ENCODE peak calls at places on chromosomes 13 and 19, in five cellular contexts. V, H, Q, C and K are unnamed samples.

GRCh38 chr19:47447470-47448359 is 24.0 kb downstream of the SLC8A2 start:
- DNase-seq in Q (peak), H (peak), V (no peak), C (peak), K (peak)

GRCh38 chr13:109126973-109127615 is 497.7 kb downstream of the MYO16 start:
- DNase-seq in Q (no peak), C (no peak), H (no peak), V (no peak), K (no peak)

GRCh38 chr19:7953576-7953975 is 10.1 kb upstream of the TIMM44 start:
- DNase-seq in V (no peak), Q (no peak), H (no peak), C (no peak), K (no peak)

GRCh38 chr13:85659493-85659892 is 139.7 kb downstream of the SLITRK6 start:
- DNase-seq in Q (no peak), V (no peak), H (no peak), C (no peak), K (no peak)

GRCh38 chr13:41938918-41939317 is 22.0 kb downstream of the VWA8 start:
- DNase-seq in C (no peak), H (no peak), Q (no peak), V (no peak), K (no peak)

GRCh38 chr13:42968906-42969305 is 23.1 kb downstream of the EPSTI1 start:
- DNase-seq in V (no peak), H (no peak), Q (peak), C (no peak), K (no peak)

GRCh38 chr19:35033067-35034004 is 3.1 kb downstream of the SCN1B start:
- DNase-seq in H (no peak), V (no peak), C (no peak), Q (no peak), K (no peak)

GRCh38 chr19:42185281-42185680 is 32.2 kb downstream of the DEDD2 start:
- DNase-seq in H (no peak), C (no peak), V (no peak), Q (no peak), K (no peak)

GRCh38 chr19:34366670-34367423 is 1.9 kb downstream of the GPI start:
- DNase-seq in C (peak), H (no peak), V (no peak), Q (no peak), K (no peak)

GRCh38 chr19:18291590-18292459 is 10.4 kb upstream of the JUND start:
- DNase-seq in V (no peak), C (peak), Q (peak), H (peak), K (peak)

GRCh38 chr13:38951525-38952313 is 38.9 kb downstream of the STOML3 start:
- DNase-seq in Q (no peak), V (no peak), H (no peak), C (no peak), K (no peak)

GRCh38 chr13:94335786-94336357 is 143.6 kb downstream of the DCT start:
- DNase-seq in V (no peak), Q (no peak), H (no peak), C (no peak), K (no peak)

GRCh38 chr19:18282021-18282787 is 782 bp upstream of the JUND start:
- DNase-seq in V (no peak), C (no peak), H (peak), Q (no peak), K (no peak)

GRCh38 chr13:25468330-25469178 is 96.8 kb downstream of the ATP8A2 start:
- DNase-seq in Q (peak), V (no peak), C (peak), H (no peak), K (peak)

GRCh38 chr13:77599351-77599750 is 63.8 kb downstream of the SCEL start:
- DNase-seq in Q (no peak), H (no peak), V (no peak), C (no peak), K (no peak)

GRCh38 chr19:5881543-5882299 is 11.4 kb upstream of the FUT5 start:
- DNase-seq in Q (no peak), V (no peak), C (no peak), H (no peak), K (no peak)

GRCh38 chr13:109998808-109999528 is 212.6 kb upstream of the IRS2 start:
- DNase-seq in V (no peak), C (no peak), Q (no peak), H (no peak), K (peak)

GRCh38 chr19:6765738-6766356 is 1.4 kb downstream of the SH2D3A start:
- DNase-seq in C (no peak), H (peak), V (no peak), Q (peak), K (no peak)

GRCh38 chr19:632228-633067 is 889 bp downstream of the POLRMT start:
- DNase-seq in C (peak), H (peak), V (no peak), Q (peak), K (peak)

GRCh38 chr13:87122551-87122950 is 548.6 kb upstream of the SLITRK5 start:
- DNase-seq in C (no peak), Q (no peak), V (no peak), H (no peak), K (no peak)

GRCh38 chr13:86082116-86082515 is 282.9 kb upstream of the SLITRK6 start:
- DNase-seq in Q (no peak), C (no peak), H (no peak), V (no peak), K (no peak)

GRCh38 chr19:33895366-33895765 is 98.7 kb downstream of the KCTD15 start:
- DNase-seq in V (no peak), Q (no peak), C (no peak), H (no peak), K (no peak)

GRCh38 chr13:106533940-106534843 is 1.3 kb downstream of the EFNB2 start:
- DNase-seq in Q (peak), C (no peak), H (no peak), V (no peak), K (no peak)

GRCh38 chr19:47315125-47315821 is 5.6 kb downstream of the C5AR1 start:
- DNase-seq in Q (no peak), V (no peak), H (peak), C (peak), K (peak)

GRCh38 chr13:112790735-112791641 is 101.2 kb downstream of the ATP11A start:
- DNase-seq in H (no peak), C (no peak), Q (peak), V (no peak), K (no peak)

GRCh38 chr13:70310720-70311119 is 202.5 kb upstream of the KLHL1 start:
- DNase-seq in Q (no peak), H (peak), V (no peak), C (peak), K (no peak)

GRCh38 chr13:109784590-109785140 is 1.7 kb downstream of the IRS2 start:
- DNase-seq in V (no peak), Q (peak), H (no peak), C (no peak), K (peak)

GRCh38 chr13:44276061-44276460 is 97.6 kb upstream of the SERP2 start:
- DNase-seq in H (no peak), V (no peak), Q (no peak), C (no peak), K (no peak)

GRCh38 chr19:34075661-34076091 is 96.6 kb upstream of the LSM14A start:
- DNase-seq in C (no peak), V (no peak), H (no peak), Q (no peak), K (no peak)

GRCh38 chr19:43797118-43797517 is 5.1 kb downstream of the LYPD5 start:
- DNase-seq in H (no peak), C (no peak), Q (no peak), V (no peak), K (no peak)

GRCh38 chr13:93625536-93625935 is 398.9 kb downstream of the GPC6 start:
- DNase-seq in C (no peak), H (no peak), V (no peak), Q (no peak), K (no peak)

GRCh38 chr13:111506621-111507020 is 186.2 kb downstream of the TEX29 start:
- DNase-seq in C (no peak), H (no peak), Q (no peak), V (no peak), K (no peak)

GRCh38 chr19:55678121-55678671 is 3.2 kb downstream of the EPN1 start:
- DNase-seq in Q (no peak), V (peak), C (no peak), H (no peak), K (no peak)

GRCh38 chr13:106318941-106319411 is 216.5 kb downstream of the EFNB2 start:
- DNase-seq in C (no peak), Q (no peak), V (no peak), H (no peak), K (peak)

GRCh38 chr19:51719251-51719901 is 4.4 kb downstream of the HAS1 start:
- DNase-seq in V (no peak), Q (peak), C (no peak), H (no peak), K (no peak)

GRCh38 chr13:101730420-101731000 is 278.0 kb downstream of the ITGBL1 start:
- DNase-seq in V (no peak), H (no peak), C (no peak), Q (no peak), K (no peak)

GRCh38 chr13:73451120-73452029 is 392.6 kb downstream of the KLF5 start:
- DNase-seq in V (no peak), H (peak), Q (no peak), C (no peak), K (peak)

GRCh38 chr13:76455960-76456359 is 430.2 kb downstream of the KCTD12 start:
- DNase-seq in H (no peak), C (no peak), V (no peak), Q (no peak), K (no peak)
- TF ChIP-seq KDM1A in H (no peak), C (no peak), V (no peak), Q (no peak), K (no peak)

GRCh38 chr19:57709616-57710015 is 612 bp upstream of the ZNF154 start:
- DNase-seq in Q (peak), H (no peak), C (no peak), V (no peak), K (no peak)

GRCh38 chr19:57712222-57712621 is 3.2 kb upstream of the ZNF154 start:
- DNase-seq in H (no peak), Q (no peak), V (no peak), C (no peak), K (no peak)

GRCh38 chr19:57706346-57706745 is 2.7 kb downstream of the ZNF154 start:
- DNase-seq in C (no peak), H (no peak), V (no peak), Q (no peak), K (no peak)

DNA sequence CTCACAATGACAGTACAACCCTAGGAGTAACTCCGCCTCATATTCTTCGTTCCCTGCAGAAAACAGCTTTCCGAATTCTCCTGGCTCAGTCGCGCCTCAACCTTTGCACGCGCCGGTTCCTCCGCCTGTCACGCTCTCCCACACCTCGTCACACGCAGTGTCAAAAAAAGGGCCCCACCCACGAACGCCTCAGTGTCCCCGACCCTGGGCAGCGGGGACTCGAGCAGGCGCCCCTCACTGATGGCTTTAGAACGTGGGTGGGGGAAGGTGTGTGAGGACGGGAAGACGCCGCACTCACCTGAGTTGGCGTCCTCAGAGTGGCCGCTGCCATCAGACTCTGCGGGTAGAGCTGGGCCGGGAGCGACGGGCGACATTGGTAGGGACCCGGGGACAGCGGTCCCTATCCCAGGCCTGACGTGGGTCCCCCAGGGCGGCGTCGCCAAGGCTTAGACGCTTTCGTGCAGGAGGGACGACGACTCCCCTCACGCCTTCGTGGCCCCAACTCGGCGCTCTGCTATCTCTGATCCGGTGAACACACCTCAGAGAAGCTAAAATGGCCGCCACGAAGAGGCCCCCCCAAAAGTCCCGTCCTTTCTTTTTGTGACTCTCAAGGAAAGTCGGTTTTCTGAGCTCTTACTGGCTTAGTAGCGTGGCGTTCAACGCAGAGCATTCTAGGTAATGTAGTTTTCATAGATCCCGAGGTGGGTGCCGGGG is at the start of gene ZNF154:
- DNase-seq in H (no peak), V (no peak), Q (peak), C (no peak), K (no peak)
- TF ChIP-seq POLR2A in H (no peak), V (peak), Q (peak), C (no peak), K (no peak)

GRCh38 chr19:14385492-14385891 is 4.2 kb downstream of the ADGRE5 start:
- DNase-seq in Q (no peak), V (no peak), H (no peak), C (no peak), K (no peak)

GRCh38 chr19:14383556-14383897 is 2.3 kb downstream of the ADGRE5 start:
- DNase-seq in V (no peak), H (no peak), C (no peak), Q (no peak), K (no peak)

GRCh38 chr19:14383898-14384669 is 2.8 kb downstream of the ADGRE5 start:
- DNase-seq in C (peak), Q (no peak), V (no peak), H (no peak), K (no peak)

GRCh38 chr19:14378890-14379289 is 2.4 kb upstream of the ADGRE5 start:
- DNase-seq in Q (no peak), V (no peak), C (no peak), H (no peak), K (no peak)

GRCh38 chr19:14381689-14382474 is 638 bp downstream of the ADGRE5 start:
- DNase-seq in H (no peak), C (peak), V (no peak), Q (no peak), K (peak)
- TF ChIP-seq KDM1A in H (no peak), C (no peak), V (no peak), Q (no peak), K (peak)

GRCh38 chr13:30882996-30883766 is 22.9 kb upstream of the MEDAG start:
- DNase-seq in V (no peak), Q (no peak), H (no peak), C (no peak), K (no peak)
- TF ChIP-seq POLR2A in V (no peak), Q (no peak), H (no peak), C (no peak), K (no peak)

GRCh38 chr19:45468159-45468651 is 409 bp downstream of the FOSB start:
- DNase-seq in V (no peak), C (peak), Q (peak), H (no peak), K (no peak)
- TF ChIP-seq KDM1A in V (no peak), C (no peak), Q (no peak), H (no peak), K (no peak)

GRCh38 chr13:98976338-98976737 is 1.5 kb downstream of the DOCK9 start:
- DNase-seq in V (no peak), Q (no peak), H (no peak), C (no peak), K (no peak)

GRCh38 chr13:98972059-98972458 is 5.8 kb downstream of the DOCK9 start:
- DNase-seq in H (no peak), C (no peak), V (no peak), Q (no peak), K (no peak)

GRCh38 chr13:98972627-98973026 is 5.2 kb downstream of the DOCK9 start:
- DNase-seq in H (no peak), C (no peak), Q (no peak), V (no peak), K (no peak)

GRCh38 chr13:98975822-98976261 is 2.0 kb downstream of the DOCK9 start:
- DNase-seq in H (no peak), C (peak), V (no peak), Q (no peak), K (no peak)

DNA sequence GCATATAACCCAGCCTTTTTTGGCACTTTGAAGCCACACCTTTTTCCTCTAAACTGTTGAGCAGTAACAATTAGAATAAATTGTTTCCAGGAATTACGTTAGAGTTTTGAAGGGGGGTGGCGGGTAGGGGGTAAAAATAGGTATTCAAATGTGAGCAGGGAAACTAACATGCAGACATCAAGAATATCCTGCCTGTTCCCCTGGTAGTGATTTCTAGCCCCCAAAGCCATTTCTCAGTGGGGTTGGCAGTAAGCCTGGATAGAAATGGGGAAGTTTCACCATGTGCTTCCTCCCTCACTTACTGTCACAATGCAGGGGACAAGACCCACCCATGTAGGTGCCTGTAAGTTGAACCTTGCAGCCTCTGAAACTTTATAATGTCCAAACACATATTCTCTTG is 3.8 kb downstream of the DOCK9 start:
- DNase-seq in H (no peak), Q (no peak), C (no peak), V (no peak), K (no peak)
- TF ChIP-seq POLR2A in H (no peak), Q (no peak), C (no peak), V (no peak), K (no peak)

DNA sequence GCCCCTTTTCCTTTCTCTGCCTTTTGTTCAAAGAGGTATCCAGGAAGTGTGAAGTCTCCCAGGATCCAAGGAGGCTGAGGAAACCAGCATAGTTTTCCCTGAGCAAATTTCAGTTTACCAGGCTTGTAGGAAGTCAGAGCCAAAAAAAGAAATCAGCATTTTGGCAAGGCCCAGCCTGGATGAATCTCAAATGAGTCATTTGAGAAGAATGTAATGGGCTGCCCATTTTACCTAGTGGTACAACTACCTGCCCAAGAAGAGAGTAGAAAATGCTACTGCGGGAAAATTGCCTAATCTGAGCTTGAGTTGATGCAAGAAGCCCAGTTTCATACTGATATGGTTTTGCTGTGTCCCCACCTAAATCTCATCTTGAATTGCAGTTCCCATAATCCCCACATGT is 284.1 kb upstream of the ZNF507 start:
- DNase-seq in C (no peak), H (no peak), Q (no peak), V (no peak), K (no peak)
- TF ChIP-seq KDM1A in C (no peak), H (no peak), Q (no peak), V (no peak), K (no peak)

DNA sequence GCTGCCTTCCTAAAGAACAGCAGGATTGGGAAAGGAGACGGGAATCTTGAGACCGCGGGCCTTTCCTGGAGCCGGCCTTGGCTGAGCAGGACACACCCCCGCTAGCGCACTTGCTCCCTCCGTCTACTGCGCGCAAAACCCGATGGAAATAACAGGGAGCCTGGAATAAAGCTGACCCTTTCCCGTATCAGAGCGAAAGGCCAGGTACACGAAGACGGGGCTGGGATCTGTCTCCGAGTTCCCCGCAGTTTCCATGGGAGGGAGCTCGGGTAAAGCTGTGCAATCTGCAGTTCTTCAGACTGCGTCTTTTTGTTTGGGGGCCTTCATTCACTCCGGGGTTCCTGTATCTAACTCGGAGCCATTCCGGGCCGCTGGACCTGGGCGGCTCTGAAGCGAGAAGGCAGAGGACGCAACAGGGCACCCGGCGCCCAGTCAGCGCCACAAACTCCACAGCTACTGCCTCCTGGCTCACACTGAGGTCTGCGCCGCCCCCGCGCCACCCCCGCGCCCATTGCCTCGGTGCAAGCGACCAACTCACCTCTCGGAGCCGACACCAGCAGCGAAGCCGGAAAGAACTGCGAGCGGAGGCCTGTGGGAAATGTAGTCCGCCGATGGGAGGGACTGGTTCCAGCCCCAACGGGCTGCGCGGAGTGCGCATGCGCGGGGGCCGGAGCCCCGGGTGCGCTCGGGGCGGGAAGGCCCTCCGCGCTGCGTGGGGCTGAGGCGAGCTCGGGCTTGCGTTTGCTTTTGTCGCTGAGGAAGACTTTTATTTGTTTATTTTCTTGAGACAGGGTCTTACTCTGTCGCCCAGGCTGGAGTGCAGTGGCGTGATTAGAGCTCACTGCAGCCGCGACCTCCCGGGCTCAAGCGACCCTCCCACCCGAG is at the start of gene ZFP14:
- DNase-seq in V (peak), C (peak), H (peak), Q (peak), K (peak)
- TF ChIP-seq POLR2A in V (peak), C (peak), H (peak), Q (no peak), K (peak)

GRCh38 chr13:113934576-113934975 is 39.3 kb downstream of the C13orf46 start:
- DNase-seq in H (no peak), V (no peak), C (no peak), Q (no peak), K (no peak)
- TF ChIP-seq KDM1A in H (no peak), V (no peak), C (no peak), Q (no peak), K (no peak)